ENCODE peak calls at places on chromosomes 6 and 20, in eight cellular contexts. H is NCI-H1417; G is cardiac fibroblast; L is NCI-H1105 treated with DMSO at 0.1 percent for 48 hours; J is AG10803; N is neuronal stem cell; D is naive thymus-derived CD8-positive, alpha-beta T cell; Y is left lung. T is an unnamed sample.
A peak's percentile ranks its signal among the peaks of the same experiment; 100 is the strongest.

GRCh38 chr20:35257175-35257909 is 20.6 kb downstream of the MMP24OS start:
- DNase-seq in D (no peak), Y (no peak), N (no peak), J (peak; percentile 38), G (no peak), L (no peak), H (no peak), T (no peak)

GRCh38 chr6:14743465-14744211 is 502.2 kb upstream of the JARID2 start:
- DNase-seq in G (peak; percentile 99), H (no peak), N (no peak), J (peak; percentile 99), D (no peak), Y (peak; percentile 83), L (no peak), T (no peak)

GRCh38 chr6:148175511-148176188 is 167.0 kb upstream of the SASH1 start:
- DNase-seq in N (no peak), H (no peak), G (peak; percentile 32), J (peak; percentile 53), D (no peak), Y (no peak), L (no peak), T (no peak)

GRCh38 chr6:44667226-44667625 is 279.7 kb downstream of the CDC5L start:
- DNase-seq in J (peak; percentile 98), D (no peak), N (peak; percentile 48), H (no peak), G (peak; percentile 92), L (no peak), Y (no peak), T (no peak)

GRCh38 chr20:58718729-58719128 is 26.1 kb downstream of the NPEPL1 start:
- DNase-seq in L (no peak), J (no peak), H (no peak), D (no peak), G (no peak), N (no peak), Y (peak; percentile 37), T (no peak)

GRCh38 chr6:33080127-33081089 is 4.6 kb downstream of the HLA-DPB1 start:
- DNase-seq in J (peak; percentile 29), G (peak; percentile 61), D (no peak), Y (peak; percentile 82), N (peak; percentile 65), H (no peak), L (no peak), T (no peak)

GRCh38 chr20:34579191-34579661 is 20.7 kb downstream of the MAP1LC3A start:
- DNase-seq in H (peak; percentile 11), N (no peak), L (peak; percentile 6), Y (no peak), D (no peak), J (peak; percentile 78), G (peak; percentile 90), T (no peak)

GRCh38 chr6:153038378-153038777 is 35.9 kb upstream of the MTRF1L start:
- DNase-seq in N (no peak), G (peak; percentile 79), D (no peak), L (no peak), J (peak; percentile 25), H (no peak), Y (no peak), T (no peak)

GRCh38 chr6:109236140-109237081 is 141.1 kb downstream of the CEP57L1 start:
- DNase-seq in Y (peak; percentile 54), J (no peak), H (no peak), N (peak; percentile 64), D (no peak), L (no peak), G (no peak), T (peak; percentile 54)

GRCh38 chr6:5112065-5112799 is 27.1 kb downstream of the PPP1R3G start:
- DNase-seq in H (no peak), D (no peak), J (peak; percentile 67), Y (no peak), N (no peak), L (no peak), G (peak; percentile 84), T (no peak)

GRCh38 chr6:33630014-33630413 is 8.9 kb downstream of the ITPR3 start:
- DNase-seq in H (no peak), D (no peak), G (no peak), J (no peak), Y (no peak), L (no peak), N (no peak), T (no peak)

GRCh38 chr6:88358846-88359245 is 192.7 kb upstream of the CNR1 start:
- DNase-seq in N (no peak), J (peak; percentile 29), D (no peak), H (no peak), L (no peak), G (peak; percentile 82), Y (no peak), T (no peak)

GRCh38 chr20:31494131-31494530 is 19.0 kb downstream of the REM1 start:
- DNase-seq in G (peak; percentile 74), N (no peak), Y (no peak), D (no peak), J (peak; percentile 48), H (no peak), L (no peak), T (peak; percentile 1)

GRCh38 chr20:51014797-51015722 is 7.8 kb downstream of the KCNG1 start:
- DNase-seq in Y (no peak), N (peak; percentile 70), H (peak; percentile 24), L (peak; percentile 54), J (peak; percentile 61), D (no peak), G (peak; percentile 70), T (peak; percentile 29)

GRCh38 chr20:38771621-38772020 is 23.4 kb downstream of the ACTR5 start:
- DNase-seq in Y (no peak), N (no peak), L (no peak), D (no peak), J (no peak), G (no peak), H (no peak), T (no peak)

GRCh38 chr6:498795-499231 is 107.3 kb downstream of the IRF4 start:
- DNase-seq in L (no peak), J (no peak), Y (no peak), G (no peak), D (no peak), H (no peak), N (no peak), T (no peak)

GRCh38 chr6:17475845-17476244 is 82.5 kb downstream of the CAP2 start:
- DNase-seq in D (no peak), L (no peak), Y (no peak), H (no peak), J (no peak), G (no peak), N (no peak), T (no peak)

GRCh38 chr6:161198176-161198575 is 75.7 kb downstream of the AGPAT4 start:
- DNase-seq in G (peak; percentile 21), Y (no peak), J (peak; percentile 67), N (no peak), D (no peak), H (no peak), L (no peak), T (no peak)

GRCh38 chr20:31594002-31594557 is 11.0 kb upstream of the ID1 start:
- DNase-seq in L (no peak), H (no peak), Y (no peak), D (no peak), J (no peak), G (no peak), N (no peak), T (no peak)

GRCh38 chr6:74735304-74735703 is 470.5 kb downstream of the COL12A1 start:
- DNase-seq in Y (no peak), J (peak; percentile 97), N (no peak), L (no peak), H (no peak), D (no peak), G (peak; percentile 98), T (no peak)

GRCh38 chr6:15288856-15289255 is 43.0 kb downstream of the JARID2 start:
- DNase-seq in J (no peak), N (no peak), H (no peak), L (no peak), D (no peak), Y (no peak), G (no peak), T (no peak)

GRCh38 chr20:577167-577791 is 32.8 kb downstream of the TCF15 start:
- DNase-seq in N (no peak), G (peak; percentile 30), L (no peak), Y (no peak), J (peak; percentile 4), D (no peak), H (peak; percentile 17), T (peak; percentile 41)

GRCh38 chr6:154223296-154223695 is 133.3 kb downstream of the IPCEF1 start:
- DNase-seq in L (no peak), N (no peak), H (no peak), Y (no peak), J (no peak), G (no peak), D (no peak), T (no peak)

GRCh38 chr6:125188594-125189203 is 35.1 kb downstream of the TPD52L1 start:
- DNase-seq in L (no peak), H (no peak), G (no peak), Y (no peak), J (no peak), D (no peak), N (no peak), T (no peak)

GRCh38 chr6:15816661-15817060 is 153.8 kb upstream of the DTNBP1 start:
- DNase-seq in H (no peak), Y (no peak), G (no peak), L (no peak), N (no peak), D (no peak), J (no peak), T (no peak)

GRCh38 chr6:169250660-169251059 is 3.0 kb downstream of the THBS2 start:
- DNase-seq in N (no peak), Y (peak; percentile 17), J (peak; percentile 88), D (no peak), G (peak; percentile 94), H (no peak), L (no peak), T (no peak)

GRCh38 chr6:115969207-115969929 is 91.3 kb downstream of the FRK start:
- DNase-seq in H (no peak), J (no peak), Y (no peak), L (no peak), G (peak; percentile 4), D (no peak), N (peak; percentile 29), T (no peak)

GRCh38 chr6:169332250-169332649 is 78.6 kb upstream of the THBS2 start:
- DNase-seq in J (no peak), H (no peak), N (no peak), Y (peak; percentile 24), G (no peak), L (no peak), D (no peak), T (no peak)